ENCODE peak calls at places on chromosome 22, in nine cellular contexts. A is dorsolateral prefrontal cortex; Z is A549; O is psoas muscle; P is HT1080; K is memory B cell; H is small intestine; Y is stimulated activated CD8-positive, alpha-beta memory T cell treated with anti-CD3 and anti-CD28 coated beads, Interleukin-7, amount 100 ng/mL, for 1 hour; W is RWPE1. C is an unnamed sample.

GRCh38 chr22:25482868-25483639 is 81.4 kb upstream of the GRK3 start:
- DNase-seq in A (peak), Z (no peak), O (no peak), P (no peak), K (no peak), H (no peak), Y (no peak), W (no peak), C (no peak)

GRCh38 chr22:28442264-28442950 is 237.2 kb downstream of the TTC28 start:
- DNase-seq in A (peak), Z (no peak), O (peak), P (peak), K (peak), H (peak), Y (peak), W (peak), C (peak)

GRCh38 chr22:19855504-19856409 is 1.1 kb upstream of the GNB1L start:
- DNase-seq in A (peak), Z (peak), O (peak), P (peak), K (no peak), H (peak), Y (no peak), W (peak), C (peak)

GRCh38 chr22:19719055-19719482 is 4.3 kb upstream of the GP1BB start:
- DNase-seq in A (no peak), Z (no peak), O (no peak), P (no peak), K (no peak), H (no peak), Y (no peak), W (no peak), C (no peak)

GRCh38 chr22:41362615-41363014 is 19.1 kb upstream of the TEF start:
- DNase-seq in A (no peak), Z (no peak), O (no peak), P (peak), K (no peak), H (no peak), Y (no peak), W (no peak), C (no peak)

GRCh38 chr22:44340271-44341239 is 27.8 kb upstream of the SHISAL1 start:
- DNase-seq in A (peak), Z (no peak), O (no peak), P (no peak), K (no peak), H (no peak), Y (no peak), W (no peak), C (no peak)

GRCh38 chr22:40594924-40595323 is 41.6 kb downstream of the MRTFA start:
- DNase-seq in A (no peak), Z (no peak), O (no peak), P (peak), K (no peak), H (no peak), Y (no peak), W (no peak), C (no peak)

GRCh38 chr22:41132555-41132954 is 40.2 kb downstream of the EP300 start:
- DNase-seq in A (no peak), Z (no peak), O (no peak), P (no peak), K (no peak), H (no peak), Y (no peak), W (no peak), C (no peak)

GRCh38 chr22:28710112-28710888 is 30.7 kb upstream of the TTC28 start:
- DNase-seq in A (no peak), Z (peak), O (no peak), P (peak), K (no peak), H (no peak), Y (no peak), W (peak), C (no peak)

GRCh38 chr22:37202001-37202555 is 10.2 kb downstream of the SSTR3 start:
- DNase-seq in A (no peak), Z (no peak), O (no peak), P (no peak), K (no peak), H (no peak), Y (no peak), W (no peak), C (no peak)